ENCODE peak calls at places on chromosome 12, in six cellular contexts. B, G, D, U, X and Q are unnamed samples.

GRCh38 chr12:102811125-102811737 is 105.8 kb downstream of the PAH start:
- DNase-seq in B (peak), G (peak), D (no peak), U (no peak), X (peak), Q (no peak)

GRCh38 chr12:107594995-107595394 is 90.6 kb upstream of the PWP1 start:
- DNase-seq in B (no peak), G (no peak), D (no peak), U (no peak), X (no peak), Q (no peak)

GRCh38 chr12:22792198-22792597 is 167.2 kb downstream of the ETNK1 start:
- DNase-seq in B (no peak), G (no peak), D (no peak), U (no peak), X (no peak), Q (no peak)

GRCh38 chr12:50162225-50162624 is 4.9 kb downstream of the CERS5 start:
- DNase-seq in B (no peak), G (no peak), D (no peak), U (no peak), X (no peak), Q (no peak)

GRCh38 chr12:131279281-131279921 is 325.7 kb downstream of the ADGRD1 start:
- DNase-seq in B (no peak), G (no peak), D (no peak), U (no peak), X (no peak), Q (no peak)

GRCh38 chr12:109134186-109134917 is 18.0 kb downstream of the ACACB start:
- DNase-seq in B (peak), G (no peak), D (no peak), U (no peak), X (peak), Q (no peak)

GRCh38 chr12:99381992-99382391 is 265.6 kb upstream of the GARIN6 start:
- DNase-seq in B (no peak), G (no peak), D (no peak), U (peak), X (no peak), Q (no peak)

GRCh38 chr12:2959194-2959507 is at the start of gene TEAD4:
- DNase-seq in B (peak), G (peak), D (peak), U (no peak), X (peak), Q (peak)

GRCh38 chr12:68557011-68557715 is 53.5 kb upstream of the RAP1B start:
- DNase-seq in B (no peak), G (no peak), D (no peak), U (no peak), X (no peak), Q (no peak)

GRCh38 chr12:74624206-74624605 is 86.6 kb downstream of the ATXN7L3B start:
- DNase-seq in B (no peak), G (no peak), D (no peak), U (no peak), X (no peak), Q (no peak)

GRCh38 chr12:70756118-70756517 is 118.9 kb upstream of the PTPRB start:
- DNase-seq in B (no peak), G (no peak), D (no peak), U (no peak), X (peak), Q (no peak)

GRCh38 chr12:127588224-127588623 is 678.7 kb upstream of the TMEM132C start:
- DNase-seq in B (no peak), G (no peak), D (no peak), U (no peak), X (no peak), Q (no peak)

GRCh38 chr12:31897791-31898503 is 61.3 kb upstream of the RESF1 start:
- DNase-seq in B (peak), G (no peak), D (no peak), U (no peak), X (peak), Q (no peak)

GRCh38 chr12:23217716-23218115 is 592.7 kb downstream of the ETNK1 start:
- DNase-seq in B (no peak), G (no peak), D (no peak), U (no peak), X (no peak), Q (no peak)

DNA sequence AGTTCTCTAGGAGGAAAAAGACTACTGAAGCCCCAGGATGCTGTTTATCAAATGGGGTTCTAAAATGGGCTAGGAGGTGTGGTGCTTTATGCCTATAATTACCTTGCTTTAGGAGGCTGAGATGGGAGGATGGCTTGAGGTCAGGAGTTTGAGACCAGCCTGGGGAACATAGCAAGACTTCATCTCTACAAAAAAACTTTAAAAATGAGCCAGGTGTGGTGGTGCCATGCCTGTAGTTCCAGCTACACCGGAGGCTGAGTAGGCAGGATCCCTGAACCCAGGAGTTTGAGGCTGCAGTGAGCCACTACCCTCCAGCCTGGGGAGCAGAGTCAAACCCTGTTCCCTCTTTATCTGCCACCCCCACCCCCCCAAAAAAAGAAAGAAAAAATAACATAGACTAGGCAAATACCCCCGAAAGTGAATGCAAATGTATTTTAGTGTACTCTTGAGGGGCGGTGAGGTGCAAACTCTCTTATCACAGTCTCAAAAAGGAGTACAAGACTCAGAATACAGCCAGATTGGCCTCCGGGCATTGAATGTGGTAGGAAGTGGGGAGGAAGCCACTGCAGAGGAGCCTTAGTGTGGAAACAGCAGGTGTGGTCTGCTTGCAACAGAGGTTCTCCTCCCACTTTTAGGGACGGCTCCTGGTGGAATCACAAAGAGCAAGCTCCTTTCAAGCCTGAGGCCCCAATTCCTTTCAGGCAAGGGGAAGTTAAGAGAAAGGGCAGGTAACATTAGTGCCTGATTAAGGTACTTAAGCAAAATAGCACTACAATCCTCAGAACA is 23.5 kb upstream of the SLC2A3 start:
- DNase-seq in B (no peak), G (peak), D (no peak), U (peak), X (peak), Q (no peak)
- TF ChIP-seq POLR2AphosphoS5 in B (peak), G (no peak), D (no peak), U (peak), X (no peak), Q (no peak)

GRCh38 chr12:123757555-123757954 is 4.5 kb upstream of the DNAH10 start:
- DNase-seq in B (no peak), G (no peak), D (no peak), U (no peak), X (no peak), Q (no peak)
- TF ChIP-seq TAF1 in B (no peak), G (no peak), D (no peak), U (no peak), X (no peak), Q (no peak)

GRCh38 chr12:6723607-6724408 is at the start of gene COPS7A:
- DNase-seq in B (peak), G (peak), D (peak), U (peak), X (peak), Q (peak)
- TF ChIP-seq POLR2A in B (peak), G (peak), D (peak), U (peak), X (peak), Q (peak)

GRCh38 chr12:106246891-106247730 is 709 bp downstream of the CKAP4 start:
- DNase-seq in B (peak), G (no peak), D (peak), U (no peak), X (peak), Q (peak)
- TF ChIP-seq POLR2AphosphoS5 in B (no peak), G (no peak), D (no peak), U (no peak), X (no peak), Q (no peak)

GRCh38 chr12:93126069-93126474 is 197.0 kb upstream of the EEA1 start:
- DNase-seq in B (no peak), G (no peak), D (no peak), U (no peak), X (no peak), Q (no peak)

GRCh38 chr12:93125126-93125525 is 196.0 kb upstream of the EEA1 start:
- DNase-seq in B (no peak), G (no peak), D (no peak), U (no peak), X (no peak), Q (no peak)

GRCh38 chr12:93122089-93122488 is 193.0 kb upstream of the EEA1 start:
- DNase-seq in B (no peak), G (peak), D (no peak), U (no peak), X (no peak), Q (no peak)

GRCh38 chr12:93127107-93127560 is 198.0 kb upstream of the EEA1 start:
- DNase-seq in B (no peak), G (no peak), D (no peak), U (no peak), X (no peak), Q (no peak)

DNA sequence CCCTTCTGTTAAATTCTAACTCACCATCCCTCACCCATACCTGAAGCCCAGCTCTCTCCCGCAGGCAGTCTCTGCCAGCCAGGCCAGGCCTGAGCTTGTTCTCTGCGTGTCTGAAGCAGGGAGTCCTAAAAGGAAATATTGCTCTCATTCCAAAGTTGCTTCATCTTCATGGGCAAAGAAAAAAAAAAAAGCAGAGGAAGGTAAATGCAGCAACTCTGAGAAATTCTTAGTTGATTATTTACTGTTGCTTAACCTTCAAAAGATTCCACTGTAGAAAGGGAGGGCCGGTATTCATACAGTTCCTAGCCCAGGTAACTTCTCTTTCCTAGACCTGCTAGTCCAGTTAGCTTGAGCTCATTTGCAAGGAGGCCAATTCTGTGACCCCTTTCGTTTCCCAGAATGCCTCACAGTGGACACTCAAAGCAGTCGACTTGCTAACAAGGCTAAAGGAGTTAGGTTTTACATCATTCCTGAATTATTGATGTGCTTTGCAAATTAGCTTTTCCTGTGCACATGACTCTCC is 193.5 kb upstream of the EEA1 start:
- DNase-seq in B (no peak), G (peak), D (no peak), U (no peak), X (no peak), Q (no peak)
- TF ChIP-seq TAF1 in B (no peak), G (peak), D (no peak), U (no peak), X (no peak), Q (no peak)

DNA sequence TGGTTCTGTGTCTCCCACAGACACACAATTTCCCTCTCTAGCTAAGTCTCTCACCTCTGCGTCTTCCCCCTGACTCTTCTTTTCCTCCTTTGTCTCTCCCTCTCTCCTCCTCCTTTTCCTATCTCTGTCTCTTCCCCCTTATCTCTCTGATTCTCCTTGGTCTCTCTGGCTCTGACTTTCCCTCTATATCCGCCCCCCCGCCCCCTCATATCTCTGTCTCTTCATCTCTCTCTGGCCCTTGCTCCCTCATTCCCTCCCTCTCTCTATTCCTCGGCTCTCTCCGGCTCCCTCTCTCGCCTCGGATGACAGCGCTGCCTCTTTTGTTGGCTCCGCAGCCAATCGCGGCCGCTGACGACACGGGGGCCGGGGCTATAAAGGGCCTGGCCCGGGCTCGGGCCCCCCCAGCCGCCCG is at the start of gene GDF11:
- DNase-seq in B (peak), G (peak), D (no peak), U (no peak), X (no peak), Q (peak)
- TF ChIP-seq POLR2A in B (no peak), G (no peak), D (no peak), U (no peak), X (peak), Q (no peak)

DNA sequence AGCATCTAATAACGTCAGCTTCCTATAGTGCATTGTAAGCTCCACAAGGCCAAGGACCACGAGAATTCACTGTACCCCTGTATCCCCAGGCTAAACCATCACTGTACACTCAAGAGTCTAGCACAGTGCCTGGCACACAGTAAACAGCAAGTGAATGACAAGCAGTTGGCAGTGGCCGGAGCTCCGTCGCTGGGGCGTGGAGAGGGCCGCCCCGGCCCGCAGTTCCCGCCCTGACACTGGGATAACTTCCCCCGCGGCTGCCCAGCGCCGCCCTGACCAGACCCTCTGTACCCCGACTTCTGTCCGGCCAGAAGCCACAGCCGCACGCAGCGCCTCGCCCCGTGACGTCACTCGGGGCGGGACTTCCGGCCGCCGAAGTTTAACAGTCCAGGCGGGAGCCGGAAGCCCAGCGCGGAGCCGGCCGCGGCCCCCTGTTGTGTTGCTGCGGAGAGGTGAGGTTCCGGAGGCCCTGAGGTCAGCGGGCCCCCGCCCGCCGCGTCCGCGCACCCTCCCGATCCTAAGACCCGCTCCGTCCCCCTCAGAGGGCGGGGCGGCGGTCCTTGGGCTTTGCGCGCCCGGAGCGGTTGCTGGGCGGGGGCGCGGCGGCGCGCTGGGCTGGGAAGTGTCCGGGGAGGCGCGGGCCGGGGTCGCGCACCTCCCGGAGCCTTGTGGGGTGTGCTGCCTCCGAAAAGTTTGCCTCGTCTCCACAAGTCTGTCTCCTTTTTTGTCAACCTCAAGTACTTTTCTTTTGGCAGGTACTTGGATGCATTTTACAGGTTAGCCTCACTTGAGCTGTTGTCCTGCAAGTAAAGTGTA is at the start of gene NEDD1:
- DNase-seq in B (peak), G (peak), D (peak), U (no peak), X (peak), Q (peak)
- TF ChIP-seq POLR2AphosphoS5 in B (peak), G (peak), D (peak), U (peak), X (peak), Q (peak)